ENCODE peak calls at places on chromosomes 16 and 17, in seven cellular contexts. J is hypothalamus, W is kidney tubule cell, G is NAMALWA, Y is SK-MEL-5, U is HS-5, C is BJ. B is an unnamed sample.

GRCh38 chr16:27264151-27264550 is 4.4 kb downstream of the NSMCE1 start:
- DNase-seq in J (no peak), W (peak), G (no peak), Y (no peak), U (no peak), C (peak), B (no peak)

GRCh38 chr17:2029911-2030778 is at the start of gene DPH1:
- DNase-seq in J (peak), W (peak), G (peak), Y (peak), U (peak), C (no peak), B (peak)

GRCh38 chr16:72551649-72552048 is 379.7 kb upstream of the PMFBP1 start:
- DNase-seq in J (no peak), W (no peak), G (no peak), Y (no peak), U (no peak), C (no peak), B (no peak)

GRCh38 chr16:1620391-1620790 is 8.2 kb downstream of the CRAMP1 start:
- DNase-seq in J (no peak), W (peak), G (no peak), Y (no peak), U (no peak), C (no peak), B (no peak)

GRCh38 chr17:65751263-65751662 is 189.8 kb upstream of the AXIN2 start:
- DNase-seq in J (no peak), W (no peak), G (no peak), Y (peak), U (no peak), C (no peak), B (no peak)

GRCh38 chr17:15171433-15172047 is 93.6 kb downstream of the PMP22 start:
- DNase-seq in J (peak), W (peak), G (peak), Y (peak), U (peak), C (peak), B (no peak)

GRCh38 chr17:10557422-10557821 is 8.0 kb upstream of the MYH2 start:
- DNase-seq in J (no peak), W (no peak), G (no peak), Y (no peak), U (no peak), C (peak), B (no peak)

GRCh38 chr17:15096511-15096910 is 168.6 kb downstream of the PMP22 start:
- DNase-seq in J (no peak), W (no peak), G (no peak), Y (no peak), U (no peak), C (no peak), B (no peak)

GRCh38 chr17:30343741-30344140 is 9.9 kb upstream of the TMIGD1 start:
- DNase-seq in J (no peak), W (no peak), G (no peak), Y (no peak), U (no peak), C (no peak), B (no peak)

GRCh38 chr16:56724191-56724590 is 5.7 kb upstream of the NUP93 start:
- DNase-seq in J (no peak), W (no peak), G (no peak), Y (no peak), U (no peak), C (no peak), B (no peak)